ENCODE peak calls at places on chromosomes 4 and X, in six cellular contexts. F is AG04450; Q is HT1080; V is activated CD4-positive, alpha-beta T cell treated with anti-CD3 and anti-CD28 coated beads for 36 hours; U is stimulated activated CD8-positive, alpha-beta memory T cell treated with anti-CD3 and anti-CD28 coated beads, Interleukin-12 subunit alpha, Interleukin-12 subunit beta, amount 100 ng/mL, for 1 hour; W is activated T-helper 1 cell treated with anti-CD3 and anti-CD28 coated beads, Interleukin-2, amount 50 U/mL, for 16 hours. L is an unnamed sample.

GRCh38 chrX:45630078-45630477 is 429.4 kb upstream of the DIPK2B start:
- DNase-seq in W (no peak), V (no peak), Q (no peak), F (no peak), U (no peak), L (no peak)

GRCh38 chrX:20412871-20413486 is 146.3 kb upstream of the RPS6KA3 start:
- DNase-seq in F (no peak), U (peak; percentile 15), W (no peak), V (peak; percentile 56), Q (no peak), L (no peak)

GRCh38 chr4:125573368-125573767 is 258.6 kb downstream of the FAT4 start:
- DNase-seq in U (no peak), W (no peak), Q (no peak), F (no peak), V (no peak), L (no peak)

GRCh38 chr4:38563703-38564490 is 100.1 kb upstream of the KLF3 start:
- DNase-seq in U (no peak), V (no peak), Q (no peak), W (no peak), F (no peak), L (no peak)

GRCh38 chr4:108398326-108398725 is 222.1 kb upstream of the RPL34 start:
- DNase-seq in W (no peak), Q (peak; percentile 10), V (peak; percentile 10), F (no peak), U (no peak), L (peak; percentile 89)

GRCh38 chr4:176818531-176818930 is 25.8 kb upstream of the VEGFC start:
- DNase-seq in V (no peak), W (no peak), F (no peak), U (no peak), Q (no peak), L (no peak)

GRCh38 chrX:133350751-133351150 is 64.5 kb downstream of the GPC4 start:
- DNase-seq in W (no peak), Q (no peak), U (no peak), F (no peak), V (no peak), L (no peak)

GRCh38 chrX:117808413-117808812 is 308.2 kb downstream of the KLHL13 start:
- DNase-seq in F (no peak), Q (no peak), V (no peak), W (no peak), U (no peak), L (no peak)

GRCh38 chr4:83356899-83357661 is 22.4 kb upstream of the HPSE start:
- DNase-seq in F (peak; percentile 80), U (no peak), V (peak; percentile 52), W (no peak), Q (peak; percentile 91), L (peak; percentile 80)

L was measured in RCC 7860.